ENCODE peak calls at places on chromosome 15, in eight cellular contexts. U is bronchial epithelial cell; E is WERI-Rb-1; B is ovary; P is CD4-positive, CD25-positive, alpha-beta regulatory T cell; L is heart left ventricle; G is neural progenitor cell; C is breast epithelium. Q is an unnamed sample. For H3K36me3, the result is how much of the 10 kb centered on the place peaks cover.

GRCh38 chr15:96338772-96339661 is 8.5 kb downstream of the NR2F2 start:
- DNase-seq in B (peak), C (no peak), P (no peak), G (peak), U (no peak), L (no peak), E (no peak), Q (no peak)

GRCh38 chr15:98635848-98636247 is 12.5 kb upstream of the IGF1R start:
- DNase-seq in G (no peak), C (no peak), L (no peak), B (no peak), P (peak), U (no peak), E (no peak), Q (no peak)

GRCh38 chr15:51706347-51706746 is 25.0 kb downstream of the SCG3 start:
- DNase-seq in P (no peak), E (no peak), L (no peak), B (no peak), G (no peak), C (no peak), U (no peak), Q (no peak)

GRCh38 chr15:70451861-70452653 is 311.3 kb downstream of the UACA start:
- DNase-seq in L (no peak), E (no peak), U (no peak), B (no peak), G (peak), C (no peak), P (peak), Q (no peak)

GRCh38 chr15:62453356-62453755 is 288.3 kb upstream of the C2CD4B start:
- DNase-seq in B (no peak), L (no peak), E (no peak), P (no peak), U (peak), C (no peak), G (no peak), Q (no peak)

GRCh38 chr15:49538520-49538919 is 82.1 kb downstream of the FAM227B start:
- DNase-seq in P (no peak), G (no peak), C (no peak), B (no peak), U (no peak), E (no peak), L (no peak), Q (no peak)

GRCh38 chr15:57667171-57667924 is 39.2 kb upstream of the POLR2M start:
- DNase-seq in C (no peak), L (no peak), B (peak), U (peak), P (no peak), E (no peak), G (peak), Q (no peak)

GRCh38 chr15:39269821-39270220 is 311.1 kb upstream of the THBS1 start:
- DNase-seq in P (no peak), G (no peak), C (no peak), B (no peak), L (no peak), E (no peak), U (no peak), Q (no peak)

GRCh38 chr15:78205337-78205736 is 29.0 kb downstream of the ACSBG1 start:
- DNase-seq in L (no peak), G (no peak), U (no peak), P (no peak), E (no peak), B (no peak), C (no peak), Q (no peak)

GRCh38 chr15:78306176-78306774 is 6.9 kb upstream of the SKIC8 start:
- DNase-seq in E (no peak), P (no peak), B (no peak), C (no peak), U (no peak), L (no peak), G (no peak), Q (no peak)

GRCh38 chr15:57917998-57918397 is 147.5 kb downstream of the ALDH1A2 start:
- DNase-seq in L (no peak), P (no peak), B (no peak), C (no peak), E (no peak), U (no peak), G (no peak), Q (no peak)

GRCh38 chr15:101228313-101228712 is 23.5 kb downstream of the CHSY1 start:
- DNase-seq in P (no peak), L (no peak), G (no peak), U (no peak), B (no peak), C (no peak), E (no peak), Q (no peak)

GRCh38 chr15:101220060-101220459 is 31.8 kb downstream of the CHSY1 start:
- DNase-seq in B (no peak), L (no peak), U (no peak), C (no peak), E (no peak), P (no peak), G (no peak), Q (no peak)

GRCh38 chr15:101221858-101222257 is 30.0 kb downstream of the CHSY1 start:
- DNase-seq in G (no peak), L (no peak), B (no peak), E (no peak), P (peak), C (no peak), U (no peak), Q (no peak)

DNA sequence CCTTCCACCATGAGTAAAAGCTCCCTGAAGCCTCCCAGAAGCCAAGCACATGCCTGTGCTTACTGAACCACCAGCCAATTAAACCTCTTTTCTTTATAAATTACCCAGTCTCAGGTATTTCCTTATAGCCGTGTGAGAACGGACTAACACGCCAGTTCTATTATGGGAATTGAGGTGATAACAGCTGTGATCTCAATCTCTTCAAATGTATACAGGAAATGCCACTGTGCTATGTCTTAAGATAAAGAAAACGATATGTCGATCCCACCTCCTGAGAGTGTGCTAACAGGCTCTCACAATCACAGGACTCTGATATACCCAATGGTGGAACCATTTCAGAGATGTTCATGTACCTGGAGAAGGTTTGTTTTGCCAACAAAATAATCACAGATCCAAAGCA is 26.2 kb downstream of the CHSY1 start:
- DNase-seq in U (no peak), C (no peak), B (no peak), P (no peak), G (no peak), L (no peak), E (no peak), Q (no peak)
- H3K36me3 ChIP-seq in U (under half), C (under half), B (under half), P (under half), G (under half), L (under half), E (under half), Q (under half)

DNA sequence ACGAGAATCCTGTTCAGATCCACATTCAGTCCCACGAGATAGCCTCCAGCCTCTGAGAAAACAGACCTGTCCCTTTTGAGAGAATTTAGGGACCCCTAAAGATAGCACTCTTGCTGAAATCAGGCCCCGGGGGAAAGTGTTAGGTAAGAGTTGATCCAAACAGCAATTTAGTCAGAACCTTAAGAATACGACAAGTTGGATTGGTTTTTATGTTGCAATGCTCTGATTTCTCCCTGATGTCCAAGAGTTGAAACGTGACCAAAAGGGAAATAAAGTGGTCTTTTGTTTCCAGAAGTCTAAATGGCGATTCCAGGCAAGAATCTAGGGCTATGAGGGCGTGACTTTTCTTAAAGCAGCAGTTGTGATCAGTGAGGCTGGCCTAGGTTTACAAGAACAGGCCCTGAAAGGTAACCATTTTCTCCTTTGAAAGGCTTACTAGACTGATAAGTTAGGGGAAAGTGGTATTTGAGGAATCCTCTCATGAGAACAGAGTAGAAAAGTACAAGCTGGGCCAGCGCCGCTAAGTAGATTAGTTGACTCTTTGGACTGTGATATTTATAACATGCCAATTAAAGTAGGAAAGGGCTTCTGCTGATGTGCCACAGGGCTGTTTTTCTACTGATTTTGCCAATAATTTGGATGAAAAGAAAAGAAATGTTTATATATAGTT is 4.9 kb downstream of the MAN2A2 start:
- DNase-seq in E (no peak), U (no peak), L (no peak), C (no peak), P (no peak), G (no peak), B (no peak), Q (no peak)
- H3K36me3 ChIP-seq in E (under half), U (under half), L (half or more), C (under half), P (half or more), G (under half), B (under half), Q (under half)

DNA sequence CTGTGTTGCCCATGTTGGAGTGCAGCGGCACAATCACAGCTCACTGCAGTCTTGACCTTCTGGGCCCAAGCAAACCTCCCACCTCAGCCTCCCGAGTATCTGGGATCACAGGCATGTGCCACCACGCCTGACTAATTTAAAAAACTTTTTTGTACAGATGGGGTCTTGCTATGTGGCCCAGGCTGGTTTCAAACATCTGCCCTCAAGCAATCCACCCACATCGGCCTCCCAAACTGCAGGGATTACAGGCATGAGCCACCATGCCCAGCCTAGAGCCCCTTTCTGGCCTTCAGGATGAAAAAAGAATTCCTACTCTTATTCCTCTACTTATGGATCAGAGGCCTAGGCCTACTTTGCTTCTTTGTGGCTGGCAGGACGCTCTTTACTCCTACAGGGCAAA is 39.6 kb downstream of the CHAC1 start:
- DNase-seq in B (no peak), U (no peak), L (no peak), G (no peak), P (no peak), E (no peak), C (no peak), Q (no peak)
- H3K36me3 ChIP-seq in B (under half), U (under half), L (half or more), G (under half), P (under half), E (under half), C (under half), Q (under half)

DNA sequence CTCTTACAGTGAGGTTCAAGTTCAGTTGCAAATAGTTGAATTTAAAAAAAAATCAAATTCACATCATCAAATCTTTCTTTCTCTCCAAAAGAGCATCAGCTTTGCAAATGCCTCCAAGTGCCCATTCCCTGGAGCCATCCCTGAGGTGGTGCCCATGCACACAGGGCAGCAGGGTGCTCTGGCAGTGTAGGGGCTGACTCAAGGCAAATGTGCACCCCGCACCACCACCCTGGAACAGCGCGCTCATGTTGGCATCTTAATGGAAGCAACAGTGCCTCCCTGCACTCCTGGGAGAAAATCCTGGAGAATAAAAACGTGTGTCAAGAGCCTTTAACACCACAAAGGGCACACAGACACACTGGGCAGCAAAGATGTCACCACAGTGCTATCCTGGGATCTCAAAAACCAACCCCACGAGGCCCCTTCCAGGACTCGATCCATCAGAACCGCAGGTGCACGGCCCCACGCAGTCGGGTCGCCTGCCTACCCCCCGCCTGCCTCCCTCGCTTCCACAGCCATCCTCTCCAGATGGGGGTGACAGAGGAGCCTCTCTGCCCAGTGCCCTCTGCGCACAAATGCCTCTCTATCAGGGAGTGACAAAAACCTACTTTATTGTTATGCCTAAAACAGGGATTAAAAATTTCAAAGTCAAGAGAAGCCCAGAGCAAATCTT is 50.8 kb downstream of the NIPA2 start:
- DNase-seq in B (no peak), E (no peak), G (no peak), L (no peak), C (no peak), U (no peak), P (no peak), Q (no peak)
- H3K36me3 ChIP-seq in B (under half), E (under half), G (under half), L (half or more), C (under half), U (under half), P (under half), Q (under half)

DNA sequence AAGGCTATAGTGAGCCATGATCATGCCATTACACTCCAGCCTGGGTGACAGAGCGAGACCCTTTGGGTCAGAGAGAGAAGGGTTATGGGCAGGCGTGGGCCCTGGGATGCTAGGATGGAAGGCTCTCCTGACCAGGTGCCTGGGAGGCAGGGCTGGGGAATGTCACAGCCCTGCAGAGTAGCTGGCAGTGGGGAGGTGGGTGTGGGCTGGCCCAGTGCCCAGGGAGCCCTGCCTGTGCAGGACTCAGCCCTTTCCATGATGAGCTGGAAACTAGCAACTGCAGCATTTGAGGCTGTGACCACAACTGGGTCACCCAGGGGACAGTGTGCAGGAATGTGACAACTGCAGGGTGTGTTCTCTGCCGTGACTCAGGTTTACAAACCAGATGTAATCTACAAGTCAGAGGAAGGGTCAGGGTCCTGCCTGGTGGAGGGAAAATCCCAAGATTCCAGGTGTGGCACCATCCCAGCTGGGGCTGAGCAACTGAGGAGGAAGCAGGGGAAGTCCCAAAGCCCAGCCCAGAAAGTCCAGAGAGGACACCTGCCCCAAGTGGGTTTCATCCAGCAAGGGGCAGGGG is 45.4 kb downstream of the SLC28A1 start:
- DNase-seq in G (no peak), U (peak), B (no peak), P (no peak), C (peak), E (no peak), L (no peak), Q (no peak)
- H3K36me3 ChIP-seq in G (under half), U (under half), B (under half), P (under half), C (under half), E (under half), L (under half), Q (under half)

Q was measured in testis.